ENCODE peak calls at places on chromosomes 6 and 20, in nine cellular contexts. L, N, P, F, W, C, A, U and Y are unnamed samples.

GRCh38 chr6:107674995-107675738 is 148.9 kb downstream of the SCML4 start:
- DNase-seq in L (peak), N (peak), P (peak), F (peak), W (peak), C (peak), A (peak), U (peak), Y (peak)

GRCh38 chr20:54794874-54795273 is 319.5 kb downstream of the DOK5 start:
- DNase-seq in L (no peak), N (no peak), P (no peak), F (no peak), W (no peak), C (no peak), A (no peak), U (no peak), Y (no peak)

GRCh38 chr20:38180781-38181180 is 15.7 kb upstream of the TGM2 start:
- DNase-seq in L (no peak), N (no peak), P (no peak), F (no peak), W (no peak), C (no peak), A (no peak), U (peak), Y (no peak)

GRCh38 chr6:53734473-53735299 is 60.1 kb upstream of the LRRC1 start:
- DNase-seq in L (no peak), N (peak), P (peak), F (peak), W (no peak), C (peak), A (no peak), U (no peak), Y (peak)

GRCh38 chr20:56200456-56200855 is 48.1 kb upstream of the MC3R start:
- DNase-seq in L (no peak), N (no peak), P (no peak), F (no peak), W (no peak), C (no peak), A (no peak), U (no peak), Y (no peak)

GRCh38 chr6:134750669-134751068 is 199.2 kb downstream of the ALDH8A1 start:
- DNase-seq in L (no peak), N (no peak), P (peak), F (peak), W (no peak), C (no peak), A (no peak), U (no peak), Y (no peak)

GRCh38 chr6:42390228-42390934 is 61.3 kb downstream of the TRERF1 start:
- DNase-seq in L (peak), N (no peak), P (no peak), F (no peak), W (no peak), C (no peak), A (peak), U (no peak), Y (no peak)

GRCh38 chr6:42378536-42378935 is 73.2 kb downstream of the TRERF1 start:
- DNase-seq in L (no peak), N (no peak), P (no peak), F (no peak), W (no peak), C (no peak), A (no peak), U (no peak), Y (no peak)

GRCh38 chr20:56607061-56607704 is 21.9 kb upstream of the TFAP2C start:
- DNase-seq in L (no peak), N (no peak), P (no peak), F (no peak), W (no peak), C (no peak), A (no peak), U (no peak), Y (no peak)

GRCh38 chr20:20593447-20594170 is 118.8 kb downstream of the RALGAPA2 start:
- DNase-seq in L (no peak), N (peak), P (peak), F (peak), W (no peak), C (peak), A (no peak), U (peak), Y (peak)

GRCh38 chr6:7726416-7727149 is 684 bp downstream of the BMP6 start:
- DNase-seq in L (no peak), N (peak), P (peak), F (no peak), W (peak), C (no peak), A (no peak), U (no peak), Y (peak)

GRCh38 chr20:46206025-46206424 is 87.9 kb downstream of the CD40 start:
- DNase-seq in L (no peak), N (no peak), P (peak), F (peak), W (no peak), C (peak), A (no peak), U (peak), Y (no peak)

GRCh38 chr6:30443657-30444450 is 45.5 kb upstream of the HLA-E start:
- DNase-seq in L (no peak), N (no peak), P (peak), F (peak), W (no peak), C (peak), A (no peak), U (no peak), Y (no peak)

GRCh38 chr20:63636752-63637633 is 10.1 kb upstream of the GMEB2 start:
- DNase-seq in L (no peak), N (no peak), P (no peak), F (peak), W (no peak), C (no peak), A (no peak), U (no peak), Y (no peak)

GRCh38 chr6:85015396-85015990 is 251.1 kb upstream of the TBX18 start:
- DNase-seq in L (no peak), N (peak), P (peak), F (peak), W (peak), C (peak), A (no peak), U (peak), Y (peak)

GRCh38 chr6:113570651-113571050 is 286.5 kb upstream of the MARCKS start:
- DNase-seq in L (no peak), N (no peak), P (no peak), F (no peak), W (no peak), C (no peak), A (no peak), U (no peak), Y (no peak)

GRCh38 chr20:58312836-58313235 is 3.3 kb downstream of the RAB22A start:
- DNase-seq in L (no peak), N (no peak), P (no peak), F (no peak), W (no peak), C (peak), A (no peak), U (no peak), Y (no peak)

GRCh38 chr6:43186019-43186418 is 4.0 kb downstream of the CUL9 start:
- DNase-seq in L (no peak), N (no peak), P (no peak), F (no peak), W (no peak), C (no peak), A (no peak), U (no peak), Y (no peak)

GRCh38 chr6:5640614-5641013 is 366.1 kb downstream of the NRN1 start:
- DNase-seq in L (no peak), N (no peak), P (no peak), F (no peak), W (no peak), C (no peak), A (no peak), U (no peak), Y (no peak)

GRCh38 chr6:34993206-34993605 is 104.2 kb downstream of the ANKS1A start:
- DNase-seq in L (no peak), N (no peak), P (no peak), F (no peak), W (no peak), C (no peak), A (no peak), U (no peak), Y (no peak)

GRCh38 chr6:119757467-119757866 is 407.9 kb upstream of the MAN1A1 start:
- DNase-seq in L (no peak), N (no peak), P (no peak), F (no peak), W (no peak), C (no peak), A (no peak), U (no peak), Y (no peak)
- TF ChIP-seq CTCF in L (no peak), N (no peak), P (no peak), F (no peak), W (no peak), C (no peak), A (no peak), U (no peak), Y (no peak)

DNA sequence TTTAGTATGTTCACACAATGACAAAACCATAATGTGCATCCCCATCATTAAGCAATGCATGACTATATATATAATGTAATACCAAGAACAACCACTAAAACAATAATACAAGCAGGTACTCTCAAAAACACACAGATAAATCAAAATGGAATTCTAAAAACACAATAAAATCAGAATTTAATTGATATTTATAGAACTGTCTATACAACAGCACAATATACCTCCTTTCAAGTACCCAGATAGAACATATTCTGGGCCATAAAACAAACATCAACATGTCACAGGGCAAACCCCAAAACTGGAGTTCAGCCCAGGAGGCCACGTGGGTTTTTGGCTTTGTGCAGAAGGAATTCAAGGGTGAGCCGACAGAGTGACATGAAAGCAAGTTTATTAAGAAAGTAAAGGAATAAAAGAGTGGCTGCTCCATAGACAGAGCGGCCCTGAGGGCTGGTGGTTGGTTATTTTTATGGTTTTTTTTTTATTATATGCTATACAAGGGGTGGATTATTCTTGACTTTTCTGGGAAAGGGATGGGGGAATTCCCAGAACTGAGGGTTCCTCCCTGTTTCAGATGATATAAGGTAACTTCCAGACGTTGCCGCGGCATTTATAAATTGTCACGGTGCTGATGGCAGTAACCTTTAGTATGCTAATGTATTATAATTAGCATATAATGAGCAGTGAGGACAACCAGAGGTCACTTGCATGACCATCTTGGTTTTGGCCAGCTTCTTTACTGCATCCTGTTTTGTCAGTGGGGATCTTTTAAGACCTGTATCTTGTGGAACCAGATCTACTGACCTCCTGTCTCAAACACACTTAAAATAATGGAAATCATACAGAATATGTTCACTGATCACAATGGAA is 5.6 kb downstream of the RAB23 start:
- DNase-seq in L (no peak), N (no peak), P (peak), F (peak), W (no peak), C (no peak), A (no peak), U (peak), Y (no peak)
- TF ChIP-seq CTCF in L (no peak), N (peak), P (peak), F (peak), W (peak), C (no peak), A (peak), U (no peak), Y (peak)

GRCh38 chr6:153662982-153663381 is 376.1 kb upstream of the OPRM1 start:
- DNase-seq in L (no peak), N (no peak), P (no peak), F (no peak), W (no peak), C (no peak), A (no peak), U (no peak), Y (no peak)
- TF ChIP-seq CTCF in L (no peak), N (no peak), P (no peak), F (no peak), W (no peak), C (no peak), A (no peak), U (no peak), Y (no peak)

GRCh38 chr6:21181866-21182265 is 411.7 kb upstream of the SOX4 start:
- DNase-seq in L (no peak), N (no peak), P (no peak), F (no peak), W (no peak), C (no peak), A (no peak), U (no peak), Y (no peak)
- TF ChIP-seq CTCF in L (no peak), N (no peak), P (no peak), F (no peak), W (no peak), C (no peak), A (no peak), U (no peak), Y (no peak)

GRCh38 chr20:17807670-17808069 is 107.9 kb downstream of the BANF2 start:
- DNase-seq in L (no peak), N (no peak), P (peak), F (peak), W (no peak), C (no peak), A (no peak), U (no peak), Y (no peak)
- TF ChIP-seq CTCF in L (no peak), N (no peak), P (peak), F (no peak), W (no peak), C (no peak), A (no peak), U (no peak), Y (no peak)